ENCODE peak calls at places on chromosomes 13 and 19, in four cellular contexts. W is K562, R is H1, Z is HepG2. I is an unnamed sample.
A peak's percentile ranks its signal among the peaks of the same experiment; 100 is the strongest.

GRCh38 chr13:43785681-43786471 is 896 bp downstream of the ENOX1 start:
- DNase-seq in W (peak; percentile 6), R (no peak), Z (no peak), I (no peak)

GRCh38 chr13:31767175-31767900 is 28.0 kb downstream of the RXFP2 start:
- DNase-seq in W (no peak), R (no peak), Z (no peak), I (no peak)

GRCh38 chr13:112643759-112644459 is 45.9 kb upstream of the ATP11A start:
- DNase-seq in W (no peak), R (no peak), Z (peak; percentile 13), I (no peak)

GRCh38 chr13:97889803-97890202 is 63.7 kb upstream of the IPO5 start:
- DNase-seq in W (no peak), R (no peak), Z (no peak), I (no peak)

GRCh38 chr13:76934671-76935070 is 13.6 kb upstream of the ACOD1 start:
- DNase-seq in W (no peak), R (no peak), Z (no peak), I (no peak)

GRCh38 chr19:28475525-28475924 is 737.4 kb downstream of the UQCRFS1 start:
- DNase-seq in W (no peak), R (no peak), Z (no peak), I (no peak)

GRCh38 chr13:24159921-24160324 is 597 bp upstream of the SPATA13 start:
- DNase-seq in W (no peak), R (no peak), Z (no peak), I (no peak)

GRCh38 chr13:25881946-25882574 is 169.8 kb downstream of the SHISA2 start:
- DNase-seq in W (no peak), R (no peak), Z (no peak), I (no peak)

GRCh38 chr19:11639602-11640471 is 42.6 kb downstream of the ZNF627 start:
- DNase-seq in W (peak; percentile 98), R (peak; percentile 85), Z (peak; percentile 93), I (peak; percentile 69)

GRCh38 chr19:11641241-11641640 is 44.0 kb downstream of the ZNF627 start:
- DNase-seq in W (no peak), R (no peak), Z (no peak), I (no peak)

GRCh38 chr19:11639245-11639601 is 41.9 kb downstream of the ZNF627 start:
- DNase-seq in W (no peak), R (no peak), Z (no peak), I (no peak)

DNA sequence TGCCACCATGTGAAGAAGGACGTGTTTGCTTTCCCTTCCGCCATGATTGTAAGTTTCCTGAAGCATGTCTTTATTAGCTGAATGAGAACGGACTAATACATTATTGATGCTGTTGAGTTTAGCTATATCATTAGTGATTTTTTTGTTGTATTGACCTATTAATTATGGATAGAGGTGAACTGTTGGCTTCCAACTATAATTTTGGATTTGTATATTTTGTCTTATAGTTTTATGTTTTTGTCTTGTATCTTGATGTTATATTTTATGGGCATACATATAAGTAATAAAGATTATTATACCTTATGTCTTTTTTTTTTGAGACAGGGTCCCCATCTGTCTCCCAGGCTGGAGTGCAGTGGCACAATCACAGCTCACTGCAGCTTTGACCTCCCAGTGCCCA is 45.6 kb downstream of the ZNF627 start:
- DNase-seq in W (no peak), R (no peak), Z (no peak), I (no peak)
- TF ChIP-seq JUND in W (no peak), R (no peak), Z (no peak), I (no peak)

DNA sequence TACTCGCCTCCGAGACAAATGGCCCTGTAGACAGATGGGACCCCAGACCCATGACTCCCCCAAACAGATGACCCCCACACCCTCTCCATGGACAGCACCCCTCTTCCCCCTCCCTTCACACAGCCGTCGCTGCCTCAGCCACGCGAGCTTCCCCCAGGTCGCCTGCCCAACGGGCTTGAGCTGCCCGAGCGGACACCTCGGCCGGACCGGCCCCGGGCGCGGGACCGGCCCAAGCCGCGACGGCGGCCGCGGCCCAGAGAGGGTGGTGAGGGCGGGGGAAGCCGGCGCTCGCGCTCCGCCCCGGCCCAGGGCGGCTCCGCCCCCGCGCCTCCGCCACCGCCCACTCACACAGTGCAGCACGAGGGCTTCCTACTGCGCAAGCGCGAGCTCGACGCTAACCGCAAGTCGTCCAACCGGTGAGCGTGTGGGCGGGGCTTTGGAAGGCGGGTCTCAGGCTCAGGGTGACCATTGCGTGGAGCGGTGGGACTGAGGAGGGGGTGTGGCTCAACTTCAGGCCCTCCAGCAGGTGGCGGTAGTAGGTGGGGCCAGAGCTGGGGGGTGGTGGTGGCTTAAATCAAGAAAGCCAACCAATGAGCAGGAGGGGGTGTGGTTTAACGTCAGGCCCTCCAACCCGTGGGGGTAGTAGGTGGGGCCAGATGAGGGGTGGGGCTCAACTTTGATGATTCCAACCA is 6.2 kb upstream of the SHKBP1 start:
- DNase-seq in W (peak; percentile 98), R (peak; percentile 100), Z (peak; percentile 96), I (peak; percentile 97)
- TF ChIP-seq EP300 in W (peak; percentile 3), R (no peak), Z (no peak), I (no peak)

GRCh38 chr13:40189885-40190655 is 476.4 kb downstream of the FOXO1 start:
- DNase-seq in W (no peak), R (no peak), Z (no peak), I (no peak)
- TF ChIP-seq HDAC6 in W (no peak), R (no peak), Z (no peak), I (no peak)

GRCh38 chr19:33264881-33265445 is 37.4 kb downstream of the CEBPA start:
- DNase-seq in W (no peak), R (no peak), Z (no peak), I (no peak)
- TF ChIP-seq JUND in W (no peak), R (no peak), Z (no peak), I (no peak)

DNA sequence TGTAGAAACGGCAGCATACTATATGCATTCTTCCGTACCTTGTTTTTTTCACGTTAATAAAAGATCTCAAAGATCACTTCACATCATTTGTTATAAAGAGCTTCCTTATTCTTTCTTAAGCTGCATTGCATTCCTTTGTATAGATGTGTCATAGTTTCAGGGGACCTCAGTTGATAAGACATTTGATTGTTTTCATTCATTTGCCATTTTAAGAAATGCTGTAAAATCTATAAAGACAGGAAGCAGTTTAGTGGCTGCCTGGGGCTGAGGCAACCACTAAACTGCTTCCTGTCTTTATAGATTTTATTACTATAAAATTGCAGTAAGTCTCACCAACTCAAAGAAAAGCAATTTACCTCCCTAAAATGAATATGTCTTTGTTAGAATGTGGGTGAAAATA is 59.4 kb downstream of the ZDHHC20 start:
- DNase-seq in W (no peak), R (no peak), Z (no peak), I (no peak)
- TF ChIP-seq EP300 in W (no peak), R (no peak), Z (no peak), I (no peak)

GRCh38 chr13:110121312-110122083 is 185.5 kb downstream of the COL4A1 start:
- DNase-seq in W (no peak), R (no peak), Z (no peak), I (peak; percentile 40)

GRCh38 chr13:110123041-110123809 is 183.7 kb downstream of the COL4A1 start:
- DNase-seq in W (no peak), R (no peak), Z (no peak), I (no peak)

GRCh38 chr13:110124201-110124600 is 182.8 kb downstream of the COL4A1 start:
- DNase-seq in W (no peak), R (no peak), Z (no peak), I (no peak)

GRCh38 chr13:110118106-110118505 is 188.9 kb downstream of the COL4A1 start:
- DNase-seq in W (no peak), R (no peak), Z (no peak), I (no peak)

DNA sequence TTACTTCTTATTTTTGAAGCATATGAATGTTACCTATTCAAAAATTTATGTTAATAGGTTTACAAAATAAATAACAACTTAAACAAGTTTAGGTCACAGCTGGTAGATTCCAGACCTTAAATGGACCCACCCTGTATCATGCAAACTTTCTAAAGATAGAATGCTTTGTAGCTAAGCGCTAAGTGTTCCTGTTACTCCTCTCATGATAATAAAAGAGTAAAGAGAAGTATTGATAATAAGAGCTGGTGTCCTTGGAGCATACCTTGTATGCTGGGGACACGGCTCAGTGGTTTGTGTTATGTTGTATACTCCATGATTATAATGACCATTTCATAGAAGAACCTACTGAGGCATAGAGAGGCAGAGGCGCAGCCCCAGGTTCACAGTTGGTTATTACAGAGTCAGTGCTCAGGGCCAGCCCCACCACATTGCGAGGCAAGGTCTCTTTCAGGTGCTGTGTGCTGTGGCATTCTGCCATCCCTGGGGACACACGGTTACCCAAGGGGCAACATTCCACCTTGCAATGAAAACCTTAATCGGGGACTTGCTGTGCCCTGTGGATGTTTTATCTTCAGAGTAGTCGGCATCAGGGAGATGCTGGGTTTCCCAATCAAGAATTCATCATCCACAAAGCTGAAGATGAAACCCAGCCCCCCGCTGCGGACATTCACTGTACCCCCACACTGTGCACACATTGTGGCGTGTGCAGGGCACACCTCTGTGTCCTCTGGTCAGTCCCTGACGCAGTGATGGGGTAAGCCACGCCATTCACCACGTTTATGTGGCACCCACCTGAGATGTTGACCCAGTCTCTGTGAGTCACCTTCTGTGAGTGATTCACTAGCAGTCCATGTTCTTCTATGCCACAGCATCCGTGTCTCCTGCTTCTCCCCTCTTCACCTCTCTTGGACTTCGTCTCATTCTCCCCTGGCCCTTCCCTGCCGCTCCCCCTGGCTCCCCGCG is 186.7 kb downstream of the COL4A1 start:
- DNase-seq in W (no peak), R (no peak), Z (no peak), I (no peak)
- TF ChIP-seq HDAC6 in W (no peak), R (no peak), Z (no peak), I (no peak)